ENCODE peak calls at places on chromosomes 5 and 9, in four cellular contexts. J is naive thymus-derived CD4-positive, alpha-beta T cell; N is lung; L is cardiac muscle cell. Z is an unnamed sample. For H3K36me3 and H3K4me1, the result is how much of the 10 kb centered on the place peaks cover.

GRCh38 chr9:5586391-5586802 is 42.5 kb upstream of the RIC1 start:
- DNase-seq in J (peak), L (no peak), N (no peak), Z (no peak)

GRCh38 chr9:36154213-36154952 is 14.8 kb upstream of the CCIN start:
- DNase-seq in L (peak), J (no peak), N (peak), Z (peak)

GRCh38 chr9:27537027-27537435 is 7.4 kb upstream of the MOB3B start:
- DNase-seq in J (no peak), L (no peak), N (no peak), Z (no peak)

GRCh38 chr5:64952961-64953360 is 184.2 kb downstream of the CWC27 start:
- DNase-seq in N (no peak), J (no peak), L (no peak), Z (no peak)

GRCh38 chr5:2017540-2018389 is 135.0 kb upstream of the IRX4 start:
- DNase-seq in J (peak), L (no peak), N (no peak), Z (no peak)

GRCh38 chr9:22307013-22307711 is 139.5 kb upstream of the DMRTA1 start:
- DNase-seq in N (no peak), L (peak), J (no peak), Z (no peak)

GRCh38 chr9:3436629-3437028 is 89.2 kb downstream of the RFX3 start:
- DNase-seq in N (no peak), L (no peak), J (no peak), Z (no peak)

GRCh38 chr9:22217254-22217653 is 208.1 kb upstream of the CDKN2B start:
- DNase-seq in L (no peak), J (no peak), N (no peak), Z (no peak)

GRCh38 chr9:134734270-134734669 is 92.7 kb downstream of the COL5A1 start:
- DNase-seq in J (no peak), L (peak), N (no peak), Z (peak)

GRCh38 chr5:130282044-130282443 is 377.8 kb downstream of the CHSY3 start:
- DNase-seq in N (no peak), L (no peak), J (no peak), Z (no peak)

GRCh38 chr5:151700816-151701215 is 14.1 kb upstream of the SPARC start:
- DNase-seq in J (no peak), L (no peak), N (no peak), Z (no peak)

GRCh38 chr5:178994580-178995340 is at the start of gene GRM6:
- DNase-seq in L (peak), J (no peak), N (no peak), Z (no peak)

GRCh38 chr9:38144421-38144820 is 75.4 kb upstream of the SHB start:
- DNase-seq in N (no peak), J (no peak), L (no peak), Z (no peak)

GRCh38 chr9:114930063-114930812 is at the start of gene TNFSF8:
- DNase-seq in N (no peak), L (no peak), J (peak), Z (no peak)

GRCh38 chr9:85444243-85444642 is 297.5 kb downstream of the AGTPBP1 start:
- DNase-seq in J (no peak), N (no peak), L (no peak), Z (no peak)

DNA sequence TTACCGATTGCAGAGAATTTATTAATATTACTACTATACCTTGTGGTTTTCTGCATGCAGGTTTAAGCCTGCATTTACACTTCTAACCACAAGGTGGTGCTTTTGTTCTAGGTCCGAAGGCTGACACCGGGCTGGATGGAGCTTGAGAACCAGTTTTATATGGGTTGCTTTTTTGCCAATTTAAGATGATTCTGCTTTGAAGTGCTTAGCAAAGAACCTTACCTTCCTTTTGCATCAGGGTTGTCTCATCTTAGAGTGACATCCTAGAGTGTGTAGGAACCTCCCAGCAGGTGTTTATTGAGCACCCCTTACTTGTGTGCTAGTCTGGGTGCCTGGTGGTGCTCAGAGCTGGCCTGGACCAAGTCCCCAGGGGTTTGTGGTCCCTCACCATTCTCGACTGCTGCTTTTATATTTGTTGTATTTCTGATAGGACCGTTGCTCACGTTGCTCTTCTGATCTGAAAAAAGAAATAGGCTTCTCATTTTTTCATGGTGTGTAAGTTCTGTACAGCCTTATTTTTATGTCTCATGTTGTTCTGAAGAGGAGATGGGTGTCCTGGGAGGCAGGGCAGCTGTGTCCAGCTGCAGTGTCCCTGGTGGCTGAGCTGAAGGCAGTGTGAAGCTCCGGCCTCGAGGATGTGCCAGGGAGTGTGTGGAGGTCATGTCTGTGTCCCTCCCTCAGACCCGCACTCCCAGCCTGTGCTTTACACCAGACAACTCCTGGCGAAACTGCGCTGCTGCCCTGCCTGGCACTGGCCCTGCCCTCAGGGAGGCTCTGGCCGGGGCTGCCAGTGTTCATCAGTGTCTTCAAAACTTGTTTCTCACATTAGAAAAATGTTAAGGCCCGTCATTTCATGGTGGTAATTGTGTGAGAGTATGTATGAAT is 54.3 kb downstream of the EHMT1 start:
- DNase-seq in J (peak), N (peak), L (peak), Z (no peak)
- H3K4me3 ChIP-seq in J (no peak), N (no peak), L (no peak), Z (no peak)

GRCh38 chr5:136042156-136042555 is 13.4 kb downstream of the TGFBI start:
- DNase-seq in N (no peak), L (no peak), J (no peak), Z (no peak)
- H3K36me3 ChIP-seq in N (under half), L (under half), J (under half), Z (under half)

GRCh38 chr5:119343766-119344165 is 12.1 kb upstream of the TNFAIP8 start:
- DNase-seq in J (no peak), N (no peak), L (no peak), Z (no peak)
- H3K4me1 ChIP-seq in J (half or more), N (under half), L (under half), Z (under half)

GRCh38 chr9:130265431-130266235 is at the start of gene HMCN2:
- DNase-seq in J (no peak), N (no peak), L (peak), Z (no peak)
- H3K4me3 ChIP-seq in J (no peak), N (no peak), L (peak), Z (peak)

DNA sequence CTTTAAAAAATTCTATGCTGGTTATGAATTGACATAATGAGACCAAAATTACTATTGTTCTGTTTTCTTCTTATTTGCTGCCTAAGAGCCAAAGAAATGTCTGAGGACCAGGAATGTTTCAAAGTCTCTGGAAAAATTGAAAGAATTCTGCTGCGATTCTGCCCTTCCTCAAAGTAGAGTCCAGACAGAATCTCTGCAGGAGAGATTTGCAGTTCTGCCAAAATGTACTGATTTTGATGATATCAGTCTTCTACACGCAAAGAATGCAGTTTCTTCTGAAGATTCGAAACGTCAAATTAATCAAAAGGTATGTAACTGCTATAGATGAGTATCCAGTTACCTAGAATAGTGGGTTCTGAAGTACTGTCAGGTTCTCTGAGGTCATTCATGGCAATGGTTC is 10.3 kb upstream of the DHFR start:
- DNase-seq in J (no peak), L (no peak), N (no peak), Z (no peak)
- H3K36me3 ChIP-seq in J (under half), L (under half), N (under half), Z (under half)

DNA sequence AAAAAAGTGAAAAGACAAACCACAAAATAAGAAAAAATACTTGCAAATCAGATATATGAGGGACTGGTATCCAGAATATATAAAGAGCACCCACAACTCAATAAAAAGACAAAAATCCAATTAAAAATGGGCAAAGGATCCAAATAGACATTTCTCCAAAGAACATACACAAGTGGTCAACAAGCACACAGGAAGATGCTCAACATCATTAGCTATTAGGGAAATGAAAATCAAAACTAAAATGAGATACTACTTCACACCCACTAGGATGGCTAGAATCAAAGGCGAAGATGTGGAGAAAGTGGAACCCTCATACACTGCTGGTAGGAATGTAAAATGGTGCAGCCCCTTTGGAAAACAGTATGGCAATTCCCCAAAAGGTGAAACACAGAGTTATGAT is 21.1 kb upstream of the DPM2 start:
- DNase-seq in N (no peak), J (no peak), L (no peak), Z (no peak)
- H3K4me1 ChIP-seq in N (under half), J (half or more), L (under half), Z (under half)

Z was measured in uterus.